ENCODE peak calls at places on chromosomes 4 and X, in five cellular contexts. One of them, this sample, is unnamed.

GRCh38 chr4:140186651-140187315 is 32.8 kb upstream of the MAML3 start:
- DNase-seq in CD4-positive, alpha-beta T cell: no peak
- DNase-seq in mammary epithelial cell: peak
- DNase-seq in lower lobe of right lung: no peak
- DNase-seq in NB4: no peak
- DNase-seq in this sample: peak

GRCh38 chrX:80879143-80879542 is 69.5 kb upstream of the BRWD3 start:
- DNase-seq in CD4-positive, alpha-beta T cell: no peak
- DNase-seq in lower lobe of right lung: no peak
- DNase-seq in NB4: peak
- DNase-seq in mammary epithelial cell: no peak
- DNase-seq in this sample: peak

GRCh38 chr4:17809667-17810066 is 890 bp downstream of the DCAF16 start:
- DNase-seq in mammary epithelial cell: no peak
- DNase-seq in lower lobe of right lung: no peak
- DNase-seq in NB4: peak
- DNase-seq in CD4-positive, alpha-beta T cell: no peak
- DNase-seq in this sample: no peak

GRCh38 chrX:44903107-44903506 is 30.1 kb downstream of the KDM6A start:
- DNase-seq in mammary epithelial cell: peak
- DNase-seq in NB4: peak
- DNase-seq in CD4-positive, alpha-beta T cell: no peak
- DNase-seq in lower lobe of right lung: no peak
- DNase-seq in this sample: peak

GRCh38 chr4:5812506-5813229 is 80.2 kb downstream of the CRMP1 start:
- DNase-seq in mammary epithelial cell: peak
- DNase-seq in CD4-positive, alpha-beta T cell: no peak
- DNase-seq in NB4: peak
- DNase-seq in lower lobe of right lung: no peak
- DNase-seq in this sample: peak

GRCh38 chrX:104318330-104319009 is 63.7 kb upstream of the ESX1 start:
- DNase-seq in mammary epithelial cell: peak
- DNase-seq in CD4-positive, alpha-beta T cell: no peak
- DNase-seq in NB4: no peak
- DNase-seq in lower lobe of right lung: no peak
- DNase-seq in this sample: peak

GRCh38 chr4:15153662-15154061 is 151.4 kb downstream of the CPEB2 start:
- DNase-seq in mammary epithelial cell: no peak
- DNase-seq in lower lobe of right lung: no peak
- DNase-seq in NB4: no peak
- DNase-seq in CD4-positive, alpha-beta T cell: no peak
- DNase-seq in this sample: no peak

GRCh38 chr4:173531085-173531965 is 1.3 kb upstream of the HAND2 start:
- DNase-seq in CD4-positive, alpha-beta T cell: no peak
- DNase-seq in lower lobe of right lung: no peak
- DNase-seq in mammary epithelial cell: no peak
- DNase-seq in NB4: no peak
- DNase-seq in this sample: no peak

GRCh38 chr4:168057412-168057811 is 34.9 kb upstream of the ANXA10 start:
- DNase-seq in NB4: no peak
- DNase-seq in CD4-positive, alpha-beta T cell: no peak
- DNase-seq in lower lobe of right lung: no peak
- DNase-seq in mammary epithelial cell: no peak
- DNase-seq in this sample: no peak

GRCh38 chr4:48909697-48910096 is 3.1 kb upstream of the OCIAD2 start:
- DNase-seq in CD4-positive, alpha-beta T cell: peak
- DNase-seq in lower lobe of right lung: no peak
- DNase-seq in mammary epithelial cell: peak
- DNase-seq in NB4: peak
- DNase-seq in this sample: peak

GRCh38 chr4:152044341-152044740 is 283.5 kb upstream of the GATB start:
- DNase-seq in CD4-positive, alpha-beta T cell: no peak
- DNase-seq in mammary epithelial cell: no peak
- DNase-seq in lower lobe of right lung: no peak
- DNase-seq in NB4: no peak
- DNase-seq in this sample: no peak

GRCh38 chr4:145098675-145099037 is 545 bp downstream of the ABCE1 start:
- DNase-seq in mammary epithelial cell: peak
- DNase-seq in CD4-positive, alpha-beta T cell: peak
- DNase-seq in lower lobe of right lung: no peak
- DNase-seq in NB4: peak
- DNase-seq in this sample: peak

GRCh38 chr4:184815046-184815877 is 10.5 kb downstream of the ACSL1 start:
- DNase-seq in NB4: peak
- DNase-seq in CD4-positive, alpha-beta T cell: no peak
- DNase-seq in mammary epithelial cell: peak
- DNase-seq in lower lobe of right lung: peak
- DNase-seq in this sample: peak

GRCh38 chr4:126899382-126899801 is 733.4 kb upstream of the INTU start:
- DNase-seq in lower lobe of right lung: no peak
- DNase-seq in mammary epithelial cell: peak
- DNase-seq in CD4-positive, alpha-beta T cell: no peak
- DNase-seq in NB4: no peak
- DNase-seq in this sample: peak

GRCh38 chr4:103429283-103429682 is 231.1 kb upstream of the CENPE start:
- DNase-seq in mammary epithelial cell: no peak
- DNase-seq in CD4-positive, alpha-beta T cell: no peak
- DNase-seq in lower lobe of right lung: no peak
- DNase-seq in NB4: peak
- DNase-seq in this sample: no peak
- TF ChIP-seq CTCF in mammary epithelial cell: no peak
- TF ChIP-seq CTCF in CD4-positive, alpha-beta T cell: no peak
- TF ChIP-seq CTCF in lower lobe of right lung: no peak
- TF ChIP-seq CTCF in NB4: no peak
- TF ChIP-seq CTCF in this sample: no peak

DNA sequence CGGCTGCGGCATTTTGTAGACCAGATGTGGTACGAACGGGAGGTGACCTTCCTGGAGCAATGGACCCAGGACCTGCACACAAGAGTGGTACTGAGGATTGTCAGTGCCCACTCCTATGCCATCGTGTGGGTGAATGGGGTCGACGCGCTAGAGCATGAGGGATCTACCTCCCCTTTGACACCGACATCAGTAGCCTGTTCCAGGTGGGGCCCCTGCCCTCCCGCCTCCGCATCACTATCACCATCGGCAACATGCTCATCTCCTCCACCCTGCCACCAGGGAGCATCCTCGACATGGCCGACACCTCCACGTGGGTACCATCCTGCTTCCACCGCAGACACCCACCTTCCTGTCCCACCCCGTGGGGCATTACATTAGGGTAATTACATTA is 46.2 kb downstream of the SMARCA5 start:
- DNase-seq in mammary epithelial cell: no peak
- DNase-seq in lower lobe of right lung: no peak
- DNase-seq in CD4-positive, alpha-beta T cell: no peak
- DNase-seq in NB4: no peak
- DNase-seq in this sample: no peak
- TF ChIP-seq CTCF in mammary epithelial cell: no peak
- TF ChIP-seq CTCF in lower lobe of right lung: no peak
- TF ChIP-seq CTCF in CD4-positive, alpha-beta T cell: no peak
- TF ChIP-seq CTCF in NB4: no peak
- TF ChIP-seq CTCF in this sample: no peak

DNA sequence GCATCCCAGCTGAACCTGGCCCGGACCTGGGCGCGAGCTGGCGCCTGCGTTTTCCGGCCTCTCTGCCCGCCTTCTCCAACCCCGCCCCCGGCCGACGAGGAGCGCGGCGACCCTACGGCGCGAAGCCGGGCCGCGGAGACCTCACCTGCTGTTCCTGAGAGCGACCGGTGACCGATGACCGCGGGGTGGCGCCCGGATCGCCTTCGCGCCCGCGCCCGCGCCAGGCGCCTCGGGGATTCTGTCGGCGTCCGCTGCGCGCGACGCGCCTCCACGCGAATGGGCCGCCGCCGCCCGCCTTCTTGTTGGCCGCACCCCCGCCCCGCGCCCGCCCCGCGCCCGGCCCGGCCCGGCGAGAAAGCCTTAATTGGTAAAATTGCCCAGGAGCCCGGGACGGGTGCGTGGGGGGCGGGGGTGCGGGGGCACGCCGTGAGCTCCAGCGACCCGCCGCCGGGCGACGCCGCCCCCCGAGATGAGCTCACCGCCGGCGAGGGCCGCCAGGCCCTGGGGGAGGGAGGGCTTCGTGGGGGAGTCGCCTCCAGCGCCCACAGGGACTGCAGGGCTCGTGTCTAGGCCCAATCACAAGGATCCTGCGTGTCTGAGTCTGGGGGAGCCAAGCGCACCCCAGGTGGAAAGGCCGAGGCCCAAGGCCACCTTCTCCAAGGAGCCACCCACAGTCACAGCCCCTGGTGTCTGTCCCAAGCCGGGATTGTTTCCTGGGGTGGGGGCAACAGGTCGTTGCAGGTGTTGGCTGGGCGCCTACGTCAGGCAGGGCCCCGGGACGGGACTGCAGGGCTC is at the start of gene FLNA:
- DNase-seq in CD4-positive, alpha-beta T cell: no peak
- DNase-seq in NB4: peak
- DNase-seq in lower lobe of right lung: no peak
- DNase-seq in mammary epithelial cell: no peak
- DNase-seq in this sample: no peak
- TF ChIP-seq CTCF in CD4-positive, alpha-beta T cell: no peak
- TF ChIP-seq CTCF in NB4: no peak
- TF ChIP-seq CTCF in lower lobe of right lung: no peak
- TF ChIP-seq CTCF in mammary epithelial cell: peak
- TF ChIP-seq CTCF in this sample: no peak

DNA sequence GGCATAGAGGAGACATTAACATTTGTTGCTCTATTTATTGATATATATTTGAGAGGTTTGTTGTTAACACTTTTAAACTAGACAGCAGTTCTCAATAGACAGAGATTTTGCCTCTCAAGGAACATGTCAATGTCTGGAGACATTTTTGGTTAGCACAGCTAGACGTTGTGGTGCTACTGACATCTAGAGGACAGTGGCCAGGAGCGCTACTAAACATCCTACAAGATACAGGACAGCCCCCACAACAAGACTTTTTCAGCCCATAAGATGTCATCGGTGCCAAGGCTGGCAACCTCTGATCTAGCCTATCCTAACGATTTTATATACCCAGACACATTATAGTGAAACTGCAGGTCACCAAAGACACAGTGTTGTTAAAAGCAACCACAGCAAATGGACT is 18.4 kb upstream of the CTSO start:
- DNase-seq in lower lobe of right lung: no peak
- DNase-seq in CD4-positive, alpha-beta T cell: no peak
- DNase-seq in mammary epithelial cell: no peak
- DNase-seq in NB4: peak
- DNase-seq in this sample: peak
- TF ChIP-seq CTCF in lower lobe of right lung: peak
- TF ChIP-seq CTCF in CD4-positive, alpha-beta T cell: no peak
- TF ChIP-seq CTCF in mammary epithelial cell: peak
- TF ChIP-seq CTCF in NB4: peak
- TF ChIP-seq CTCF in this sample: no peak

GRCh38 chr4:575281-576141 is 584 bp downstream of the TMEM271 start:
- DNase-seq in NB4: peak
- DNase-seq in mammary epithelial cell: peak
- DNase-seq in lower lobe of right lung: no peak
- DNase-seq in CD4-positive, alpha-beta T cell: no peak
- DNase-seq in this sample: no peak

GRCh38 chr4:576991-577498 is 950 bp upstream of the TMEM271 start:
- DNase-seq in mammary epithelial cell: no peak
- DNase-seq in CD4-positive, alpha-beta T cell: no peak
- DNase-seq in lower lobe of right lung: no peak
- DNase-seq in NB4: no peak
- DNase-seq in this sample: peak

GRCh38 chr4:574346-575161 is 1.5 kb downstream of the TMEM271 start:
- DNase-seq in lower lobe of right lung: no peak
- DNase-seq in mammary epithelial cell: no peak
- DNase-seq in NB4: no peak
- DNase-seq in CD4-positive, alpha-beta T cell: no peak
- DNase-seq in this sample: no peak

GRCh38 chr4:577499-578450 is 1.7 kb upstream of the TMEM271 start:
- DNase-seq in CD4-positive, alpha-beta T cell: no peak
- DNase-seq in mammary epithelial cell: peak
- DNase-seq in NB4: peak
- DNase-seq in lower lobe of right lung: no peak
- DNase-seq in this sample: peak

DNA sequence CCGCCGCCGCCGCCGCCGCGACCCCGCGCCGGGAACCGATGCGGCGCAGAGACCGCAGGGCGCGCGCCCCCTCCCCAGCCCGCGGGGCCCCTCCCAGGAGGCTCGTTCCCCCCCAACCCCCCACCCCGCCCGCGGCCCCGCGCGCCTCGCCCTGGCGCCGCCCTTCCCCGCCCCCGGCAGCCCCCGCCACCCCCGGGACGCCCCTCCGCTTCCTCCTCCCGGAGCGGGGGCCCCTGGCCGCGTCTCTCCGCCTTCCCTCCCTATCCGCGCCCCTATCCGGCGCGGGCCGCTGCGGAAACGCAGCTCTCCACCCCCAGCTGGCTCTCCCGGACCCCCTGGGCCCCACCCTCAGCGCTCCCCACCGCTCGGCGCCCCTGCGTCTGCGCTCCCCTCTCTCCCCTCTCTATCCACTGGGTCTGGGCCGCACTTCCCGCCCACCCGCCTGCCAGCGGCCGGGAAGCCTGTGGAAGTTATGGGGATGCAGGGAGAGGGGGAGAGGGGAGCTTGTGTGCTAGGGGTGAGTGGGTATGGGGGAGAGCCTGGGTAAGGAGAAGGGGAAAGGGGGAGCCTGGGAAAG is at the start of gene TMEM271:
- DNase-seq in lower lobe of right lung: no peak
- DNase-seq in NB4: peak
- DNase-seq in mammary epithelial cell: no peak
- DNase-seq in CD4-positive, alpha-beta T cell: no peak
- DNase-seq in this sample: no peak
- TF ChIP-seq CTCF in lower lobe of right lung: no peak
- TF ChIP-seq CTCF in NB4: no peak
- TF ChIP-seq CTCF in mammary epithelial cell: no peak
- TF ChIP-seq CTCF in CD4-positive, alpha-beta T cell: no peak
- TF ChIP-seq CTCF in this sample: no peak

GRCh38 chr4:87018751-87019150 is 83.9 kb downstream of the AFF1 start:
- DNase-seq in lower lobe of right lung: no peak
- DNase-seq in mammary epithelial cell: no peak
- DNase-seq in NB4: no peak
- DNase-seq in CD4-positive, alpha-beta T cell: no peak
- DNase-seq in this sample: no peak
- TF ChIP-seq CTCF in lower lobe of right lung: no peak
- TF ChIP-seq CTCF in mammary epithelial cell: no peak
- TF ChIP-seq CTCF in NB4: no peak
- TF ChIP-seq CTCF in CD4-positive, alpha-beta T cell: no peak
- TF ChIP-seq CTCF in this sample: no peak

GRCh38 chrX:130005408-130005807 is 23.0 kb downstream of the BCORL1 start:
- DNase-seq in CD4-positive, alpha-beta T cell: no peak
- DNase-seq in mammary epithelial cell: no peak
- DNase-seq in lower lobe of right lung: no peak
- DNase-seq in NB4: no peak
- DNase-seq in this sample: no peak
- TF ChIP-seq CTCF in CD4-positive, alpha-beta T cell: no peak
- TF ChIP-seq CTCF in mammary epithelial cell: no peak
- TF ChIP-seq CTCF in lower lobe of right lung: no peak
- TF ChIP-seq CTCF in NB4: no peak
- TF ChIP-seq CTCF in this sample: no peak

DNA sequence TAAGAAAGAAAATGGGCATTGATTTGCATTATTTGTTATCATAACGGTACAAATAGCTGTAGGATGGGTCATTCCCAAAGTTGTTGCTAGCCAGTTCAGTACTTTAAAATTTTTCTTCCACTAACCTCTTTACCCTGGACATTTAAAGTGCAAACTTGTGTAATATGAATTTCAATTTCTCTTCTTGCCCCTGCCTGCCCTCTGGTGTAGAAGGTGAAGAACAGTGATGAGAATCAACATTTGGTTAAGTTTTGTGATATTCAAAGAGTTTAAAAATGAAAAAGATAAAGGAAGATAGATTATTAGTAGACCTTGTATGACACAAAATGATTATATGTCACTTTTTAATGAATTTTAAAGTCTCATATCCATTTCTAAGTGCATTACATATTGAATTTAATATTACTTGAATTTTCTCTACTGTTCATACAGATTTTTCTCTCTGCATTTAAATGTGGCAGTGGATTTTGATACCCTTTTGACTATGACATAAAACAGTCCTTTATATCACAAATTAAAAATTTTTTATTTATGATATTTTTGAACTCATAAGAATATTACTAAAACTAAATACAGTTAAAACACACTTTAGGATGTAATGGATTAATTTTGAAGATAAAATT is 337.7 kb downstream of the BMPR1B start:
- DNase-seq in mammary epithelial cell: peak
- DNase-seq in CD4-positive, alpha-beta T cell: no peak
- DNase-seq in NB4: peak
- DNase-seq in lower lobe of right lung: no peak
- DNase-seq in this sample: peak
- TF ChIP-seq CTCF in mammary epithelial cell: peak
- TF ChIP-seq CTCF in CD4-positive, alpha-beta T cell: peak
- TF ChIP-seq CTCF in NB4: peak
- TF ChIP-seq CTCF in lower lobe of right lung: peak
- TF ChIP-seq CTCF in this sample: peak